ENCODE peak calls at places on chromosomes 3 and 15, in six cellular contexts. K is GM12891, D is HepG2, I is SK-N-SH, X is H1, F is K562. S is an unnamed sample.

GRCh38 chr15:20340931-20341661 is 200.5 kb downstream of the GOLGA6L6 start:
- DNase-seq in K (no peak), F (peak; percentile 24), X (no peak), I (peak; percentile 32), D (no peak), S (no peak)

GRCh38 chr3:187767266-187768032 is 22.2 kb upstream of the BCL6 start:
- DNase-seq in I (no peak), D (no peak), K (no peak), X (no peak), F (no peak), S (no peak)

GRCh38 chr3:157443873-157444770 is 7.5 kb downstream of the PTX3 start:
- DNase-seq in I (no peak), X (no peak), K (no peak), F (no peak), D (no peak), S (no peak)

GRCh38 chr3:49465269-49466034 is 4.6 kb upstream of the DAG1 start:
- DNase-seq in K (no peak), I (peak; percentile 34), D (peak; percentile 91), F (peak; percentile 37), X (no peak), S (no peak)

GRCh38 chr3:36843065-36844051 is 79.0 kb upstream of the DCLK3 start:
- DNase-seq in K (no peak), I (peak; percentile 43), D (peak; percentile 24), X (peak; percentile 79), F (peak; percentile 62), S (no peak)

GRCh38 chr3:114411811-114412803 is 118.3 kb downstream of the TIGIT start:
- DNase-seq in F (no peak), D (peak; percentile 47), I (no peak), K (no peak), X (no peak), S (no peak)

GRCh38 chr15:68586274-68586961 is 7.6 kb downstream of the CORO2B start:
- DNase-seq in K (no peak), I (no peak), F (no peak), D (peak; percentile 66), X (no peak), S (no peak)

GRCh38 chr3:158352551-158352950 is 218.4 kb upstream of the MLF1 start:
- DNase-seq in F (no peak), X (no peak), K (no peak), D (no peak), I (no peak), S (no peak)

GRCh38 chr3:43792904-43793303 is 102.2 kb downstream of the ABHD5 start:
- DNase-seq in K (no peak), F (no peak), X (no peak), I (no peak), D (no peak), S (no peak)

GRCh38 chr3:125440559-125440955 is 65.4 kb upstream of the ZNF148 start:
- DNase-seq in K (no peak), I (no peak), X (peak; percentile 43), D (peak; percentile 67), F (no peak), S (no peak)

GRCh38 chr15:96300808-96301207 is 29.7 kb upstream of the NR2F2 start:
- DNase-seq in D (no peak), X (no peak), F (no peak), I (no peak), K (no peak), S (no peak)

GRCh38 chr15:45796433-45796832 is 161.6 kb downstream of the SQOR start:
- DNase-seq in F (no peak), I (no peak), D (no peak), K (no peak), X (no peak), S (no peak)

GRCh38 chr3:34285465-34286188 is 487.2 kb downstream of the PDCD6IP start:
- DNase-seq in I (no peak), K (no peak), X (no peak), F (no peak), D (no peak), S (no peak)

GRCh38 chr15:27808182-27808581 is 290.9 kb downstream of the OCA2 start:
- DNase-seq in K (no peak), D (no peak), X (no peak), F (no peak), I (no peak), S (no peak)

GRCh38 chr3:124707667-124708066 is 22.6 kb upstream of the UMPS start:
- DNase-seq in X (no peak), D (no peak), K (no peak), F (no peak), I (no peak), S (no peak)

GRCh38 chr3:169285057-169285990 is 378.2 kb downstream of the MECOM start:
- DNase-seq in X (no peak), D (no peak), K (no peak), I (no peak), F (no peak), S (no peak)
- TF ChIP-seq TAF1 in X (no peak), D (no peak), K (no peak), I (no peak), F (no peak), S (no peak)

GRCh38 chr15:74156018-74156417 is 17.5 kb upstream of the ISLR start:
- DNase-seq in X (no peak), D (no peak), K (no peak), I (no peak), F (no peak), S (no peak)

GRCh38 chr15:74157868-74158827 is 15.4 kb upstream of the ISLR start:
- DNase-seq in D (no peak), F (no peak), K (no peak), X (no peak), I (no peak), S (no peak)

GRCh38 chr15:74159773-74160172 is 13.7 kb upstream of the ISLR start:
- DNase-seq in X (no peak), K (no peak), F (no peak), I (peak; percentile 39), D (no peak), S (no peak)

GRCh38 chr15:74158855-74159650 is 14.5 kb upstream of the ISLR start:
- DNase-seq in D (no peak), X (no peak), I (no peak), K (no peak), F (no peak), S (no peak)

DNA sequence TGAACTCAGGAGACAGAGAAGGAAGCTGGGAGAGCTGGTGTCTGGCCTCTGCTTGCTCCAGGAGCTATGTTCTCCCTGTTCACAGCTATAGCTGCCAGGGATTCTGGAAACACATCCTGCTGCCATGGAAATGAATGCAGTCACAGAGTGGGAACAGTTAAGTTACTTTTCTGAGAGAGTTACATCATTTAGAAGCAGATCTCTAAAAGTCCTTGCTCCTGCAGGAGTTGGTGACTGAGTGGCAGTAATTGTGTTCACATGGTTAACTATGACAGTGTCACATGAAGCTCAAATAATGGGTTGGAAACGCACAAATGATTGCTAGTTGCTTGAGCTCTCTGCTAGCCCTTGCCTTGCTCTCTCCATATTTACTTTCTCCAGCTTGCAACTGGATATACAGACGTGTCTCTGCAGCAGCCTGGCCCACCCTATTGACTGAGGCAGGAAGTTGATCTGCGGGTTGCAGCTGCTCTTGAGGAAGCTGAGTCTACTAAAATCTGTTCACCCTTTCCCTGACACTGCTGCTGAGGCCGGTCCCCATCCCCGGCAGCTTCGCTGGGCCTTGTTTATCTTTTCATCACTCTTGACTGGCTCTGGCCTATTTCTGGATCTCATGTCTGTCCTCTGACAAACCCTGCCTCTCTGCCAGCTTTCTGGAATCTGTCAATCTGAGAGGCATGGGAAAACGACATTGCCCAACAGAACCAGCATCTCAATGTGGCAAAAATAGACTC is 16.7 kb upstream of the ISLR start:
- DNase-seq in I (peak; percentile 79), K (no peak), F (no peak), D (no peak), X (no peak), S (no peak)
- TF ChIP-seq POLR2AphosphoS5 in I (peak; percentile 54), K (no peak), F (no peak), D (no peak), X (no peak), S (no peak)

GRCh38 chr3:106566277-106566676 is 697.5 kb upstream of the CBLB start:
- DNase-seq in K (peak; percentile 2), D (no peak), X (no peak), I (no peak), F (no peak), S (no peak)
- TF ChIP-seq TAF1 in K (no peak), D (no peak), X (no peak), I (no peak), F (no peak), S (no peak)

GRCh38 chr3:64294771-64295170 is 69.5 kb upstream of the PRICKLE2 start:
- DNase-seq in F (no peak), D (no peak), X (no peak), I (no peak), K (no peak), S (no peak)

GRCh38 chr3:64297563-64297962 is 72.3 kb upstream of the PRICKLE2 start:
- DNase-seq in F (no peak), K (no peak), I (no peak), D (no peak), X (no peak), S (no peak)

GRCh38 chr3:64293121-64293520 is 67.9 kb upstream of the PRICKLE2 start:
- DNase-seq in I (no peak), K (no peak), D (no peak), F (no peak), X (no peak), S (no peak)

GRCh38 chr3:64299206-64299605 is 73.9 kb upstream of the PRICKLE2 start:
- DNase-seq in I (no peak), D (no peak), K (no peak), F (no peak), X (no peak), S (no peak)

DNA sequence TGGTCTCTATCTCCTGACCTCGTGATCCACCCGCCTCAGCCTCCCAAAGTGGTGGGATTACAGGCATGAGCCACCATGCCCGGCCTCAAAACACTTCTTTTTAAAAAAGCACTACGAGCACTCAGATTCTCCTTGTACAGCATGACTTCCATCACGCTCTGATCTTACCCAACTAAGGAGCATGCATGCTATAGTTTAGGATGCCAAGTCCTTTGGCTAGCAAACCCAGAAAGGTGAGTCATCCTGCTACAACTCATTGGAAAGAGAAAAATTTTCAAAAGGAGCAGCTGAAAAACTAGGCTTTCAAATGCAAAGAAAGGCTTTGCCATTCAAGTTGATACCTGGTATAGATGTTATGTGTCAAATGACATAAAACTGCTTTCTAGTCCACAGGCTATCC is 70.3 kb upstream of the PRICKLE2 start:
- DNase-seq in D (no peak), K (no peak), X (no peak), I (no peak), F (no peak), S (no peak)
- TF ChIP-seq POLR2AphosphoS5 in D (no peak), K (no peak), X (no peak), I (peak; percentile 43), F (no peak), S (no peak)

DNA sequence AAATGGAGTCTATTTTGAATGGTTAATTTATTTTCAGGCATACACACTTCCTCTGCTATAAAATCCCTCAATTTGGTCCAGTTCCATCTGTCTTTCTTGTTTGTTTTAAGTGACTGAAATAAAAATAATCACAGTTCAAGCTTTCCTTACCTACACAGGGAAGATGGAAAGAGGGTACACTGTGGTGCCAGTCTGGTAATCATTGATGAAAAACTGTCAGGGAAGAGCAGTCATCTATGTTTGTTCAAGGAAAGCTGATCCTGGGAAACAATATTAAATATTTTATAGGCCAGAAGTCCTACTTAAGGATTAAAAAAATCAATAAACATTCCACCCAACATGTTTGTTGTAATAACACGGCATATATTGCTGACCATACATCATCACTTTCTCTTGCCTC is 115.2 kb upstream of the KCNMB2 start:
- DNase-seq in I (no peak), F (no peak), K (no peak), D (no peak), X (no peak), S (no peak)
- TF ChIP-seq TAF1 in I (no peak), F (no peak), K (no peak), D (no peak), X (no peak), S (no peak)

GRCh38 chr3:194587438-194587931 is 45.7 kb downstream of the TMEM44 start:
- DNase-seq in D (no peak), K (no peak), X (no peak), I (no peak), F (no peak), S (no peak)
- TF ChIP-seq POLR2AphosphoS5 in D (no peak), K (no peak), X (no peak), I (no peak), F (no peak), S (no peak)